ENCODE peak calls at places on chromosomes 16 and 17, in seven cellular contexts. One of them, this sample, is unnamed.
A peak's percentile ranks its signal among the peaks of the same experiment; 100 is the strongest.

GRCh38 chr17:46044989-46045388 is 45.9 kb downstream of the STH start:
- DNase-seq in skeletal muscle cell: no peak
- DNase-seq in naive thymus-derived CD8-positive, alpha-beta T cell: no peak
- DNase-seq in stimulated activated CD4-positive, alpha-beta T cell treated with anti-CD3 and anti-CD28 coated beads, TNF-alpha, amount 100 ng/mL, for 4 hours: no peak
- DNase-seq in HS-5: no peak
- DNase-seq in astrocyte of the spinal cord: no peak
- DNase-seq in D341Med: no peak
- DNase-seq in this sample: no peak

GRCh38 chr16:61580579-61580978 is 455.7 kb downstream of the CDH8 start:
- DNase-seq in skeletal muscle cell: no peak
- DNase-seq in naive thymus-derived CD8-positive, alpha-beta T cell: no peak
- DNase-seq in stimulated activated CD4-positive, alpha-beta T cell treated with anti-CD3 and anti-CD28 coated beads, TNF-alpha, amount 100 ng/mL, for 4 hours: no peak
- DNase-seq in astrocyte of the spinal cord: no peak
- DNase-seq in HS-5: no peak
- DNase-seq in D341Med: no peak
- DNase-seq in this sample: no peak

GRCh38 chr16:89410794-89411309 is 79.5 kb downstream of the ANKRD11 start:
- DNase-seq in HS-5: no peak
- DNase-seq in D341Med: peak; percentile 54
- DNase-seq in astrocyte of the spinal cord: peak; percentile 96
- DNase-seq in stimulated activated CD4-positive, alpha-beta T cell treated with anti-CD3 and anti-CD28 coated beads, TNF-alpha, amount 100 ng/mL, for 4 hours: no peak
- DNase-seq in naive thymus-derived CD8-positive, alpha-beta T cell: no peak
- DNase-seq in skeletal muscle cell: peak; percentile 84
- DNase-seq in this sample: no peak

GRCh38 chr16:20886320-20886719 is 13.8 kb downstream of the DCUN1D3 start:
- DNase-seq in stimulated activated CD4-positive, alpha-beta T cell treated with anti-CD3 and anti-CD28 coated beads, TNF-alpha, amount 100 ng/mL, for 4 hours: no peak
- DNase-seq in D341Med: no peak
- DNase-seq in astrocyte of the spinal cord: no peak
- DNase-seq in naive thymus-derived CD8-positive, alpha-beta T cell: no peak
- DNase-seq in HS-5: no peak
- DNase-seq in skeletal muscle cell: no peak
- DNase-seq in this sample: no peak

GRCh38 chr17:78046923-78047322 is 81.6 kb downstream of the TMC6 start:
- DNase-seq in astrocyte of the spinal cord: no peak
- DNase-seq in HS-5: no peak
- DNase-seq in naive thymus-derived CD8-positive, alpha-beta T cell: no peak
- DNase-seq in stimulated activated CD4-positive, alpha-beta T cell treated with anti-CD3 and anti-CD28 coated beads, TNF-alpha, amount 100 ng/mL, for 4 hours: no peak
- DNase-seq in D341Med: peak; percentile 24
- DNase-seq in skeletal muscle cell: no peak
- DNase-seq in this sample: no peak

GRCh38 chr16:80230328-80231117 is 310.3 kb upstream of the DYNLRB2 start:
- DNase-seq in skeletal muscle cell: no peak
- DNase-seq in D341Med: no peak
- DNase-seq in HS-5: no peak
- DNase-seq in stimulated activated CD4-positive, alpha-beta T cell treated with anti-CD3 and anti-CD28 coated beads, TNF-alpha, amount 100 ng/mL, for 4 hours: no peak
- DNase-seq in astrocyte of the spinal cord: no peak
- DNase-seq in naive thymus-derived CD8-positive, alpha-beta T cell: no peak
- DNase-seq in this sample: no peak

GRCh38 chr17:55990332-55991006 is 162.8 kb upstream of the ANKFN1 start:
- DNase-seq in naive thymus-derived CD8-positive, alpha-beta T cell: no peak
- DNase-seq in D341Med: no peak
- DNase-seq in skeletal muscle cell: no peak
- DNase-seq in astrocyte of the spinal cord: no peak
- DNase-seq in stimulated activated CD4-positive, alpha-beta T cell treated with anti-CD3 and anti-CD28 coated beads, TNF-alpha, amount 100 ng/mL, for 4 hours: no peak
- DNase-seq in HS-5: no peak
- DNase-seq in this sample: no peak

GRCh38 chr17:49121696-49122292 is 10.8 kb upstream of the B4GALNT2 start:
- DNase-seq in skeletal muscle cell: no peak
- DNase-seq in HS-5: no peak
- DNase-seq in naive thymus-derived CD8-positive, alpha-beta T cell: no peak
- DNase-seq in stimulated activated CD4-positive, alpha-beta T cell treated with anti-CD3 and anti-CD28 coated beads, TNF-alpha, amount 100 ng/mL, for 4 hours: no peak
- DNase-seq in D341Med: no peak
- DNase-seq in astrocyte of the spinal cord: no peak
- DNase-seq in this sample: no peak

GRCh38 chr17:79777166-79777843 is 643 bp upstream of the CBX2 start:
- DNase-seq in D341Med: no peak
- DNase-seq in astrocyte of the spinal cord: no peak
- DNase-seq in naive thymus-derived CD8-positive, alpha-beta T cell: no peak
- DNase-seq in stimulated activated CD4-positive, alpha-beta T cell treated with anti-CD3 and anti-CD28 coated beads, TNF-alpha, amount 100 ng/mL, for 4 hours: no peak
- DNase-seq in skeletal muscle cell: no peak
- DNase-seq in HS-5: no peak
- DNase-seq in this sample: no peak

GRCh38 chr17:283911-284675 is 68.5 kb downstream of the RPH3AL start:
- DNase-seq in D341Med: no peak
- DNase-seq in skeletal muscle cell: no peak
- DNase-seq in HS-5: no peak
- DNase-seq in astrocyte of the spinal cord: no peak
- DNase-seq in naive thymus-derived CD8-positive, alpha-beta T cell: no peak
- DNase-seq in stimulated activated CD4-positive, alpha-beta T cell treated with anti-CD3 and anti-CD28 coated beads, TNF-alpha, amount 100 ng/mL, for 4 hours: no peak
- DNase-seq in this sample: no peak

GRCh38 chr16:73753931-73754330 is 542.7 kb upstream of the PSMD7 start:
- DNase-seq in D341Med: no peak
- DNase-seq in skeletal muscle cell: no peak
- DNase-seq in astrocyte of the spinal cord: no peak
- DNase-seq in naive thymus-derived CD8-positive, alpha-beta T cell: no peak
- DNase-seq in stimulated activated CD4-positive, alpha-beta T cell treated with anti-CD3 and anti-CD28 coated beads, TNF-alpha, amount 100 ng/mL, for 4 hours: no peak
- DNase-seq in HS-5: no peak
- DNase-seq in this sample: no peak

GRCh38 chr17:58575511-58575910 is 61.1 kb upstream of the MTMR4 start:
- DNase-seq in HS-5: peak; percentile 37
- DNase-seq in astrocyte of the spinal cord: peak; percentile 72
- DNase-seq in stimulated activated CD4-positive, alpha-beta T cell treated with anti-CD3 and anti-CD28 coated beads, TNF-alpha, amount 100 ng/mL, for 4 hours: no peak
- DNase-seq in D341Med: no peak
- DNase-seq in naive thymus-derived CD8-positive, alpha-beta T cell: no peak
- DNase-seq in skeletal muscle cell: peak; percentile 32
- DNase-seq in this sample: no peak

GRCh38 chr17:49567871-49568694 is 7.6 kb upstream of the NXPH3 start:
- DNase-seq in naive thymus-derived CD8-positive, alpha-beta T cell: peak; percentile 66
- DNase-seq in skeletal muscle cell: no peak
- DNase-seq in stimulated activated CD4-positive, alpha-beta T cell treated with anti-CD3 and anti-CD28 coated beads, TNF-alpha, amount 100 ng/mL, for 4 hours: peak; percentile 77
- DNase-seq in astrocyte of the spinal cord: peak; percentile 73
- DNase-seq in D341Med: peak; percentile 89
- DNase-seq in HS-5: no peak
- DNase-seq in this sample: peak; percentile 69

GRCh38 chr17:72381597-72382397 is 261.0 kb downstream of the SOX9 start:
- DNase-seq in astrocyte of the spinal cord: no peak
- DNase-seq in skeletal muscle cell: no peak
- DNase-seq in HS-5: no peak
- DNase-seq in naive thymus-derived CD8-positive, alpha-beta T cell: no peak
- DNase-seq in D341Med: no peak
- DNase-seq in stimulated activated CD4-positive, alpha-beta T cell treated with anti-CD3 and anti-CD28 coated beads, TNF-alpha, amount 100 ng/mL, for 4 hours: no peak
- DNase-seq in this sample: no peak

This sample was measured in stimulated activated CD8-positive, alpha-beta memory T cell treated with anti-CD3 and anti-CD28 coated beads, Interleukin-12 subunit alpha, Interleukin-12 subunit beta, amount 100 ng/mL, for 1 hour.